ENCODE peak calls at places on chromosomes 16 and 17, in five cellular contexts. One of them, this sample, is unnamed.

GRCh38 chr17:74485012-74485743 is 18.7 kb downstream of the CD300A start:
- DNase-seq in GM12865: no peak
- DNase-seq in HAP-1: no peak
- DNase-seq in cardiac muscle cell: no peak
- DNase-seq in GM12878: no peak
- DNase-seq in this sample: no peak

GRCh38 chr17:42378597-42379594 is 9.3 kb downstream of the STAT3 start:
- DNase-seq in GM12878: peak
- DNase-seq in cardiac muscle cell: no peak
- DNase-seq in HAP-1: no peak
- DNase-seq in GM12865: peak
- DNase-seq in this sample: no peak

GRCh38 chr17:38921756-38922411 is 3.5 kb upstream of the LASP1NB start:
- DNase-seq in GM12878: no peak
- DNase-seq in GM12865: no peak
- DNase-seq in cardiac muscle cell: no peak
- DNase-seq in HAP-1: peak
- DNase-seq in this sample: no peak

GRCh38 chr17:80382446-80382845 is 32.5 kb upstream of the ENDOV start:
- DNase-seq in GM12865: no peak
- DNase-seq in HAP-1: no peak
- DNase-seq in GM12878: no peak
- DNase-seq in cardiac muscle cell: no peak
- DNase-seq in this sample: no peak

GRCh38 chr17:32803544-32803943 is 73.4 kb downstream of the MYO1D start:
- DNase-seq in cardiac muscle cell: no peak
- DNase-seq in GM12865: no peak
- DNase-seq in GM12878: no peak
- DNase-seq in HAP-1: no peak
- DNase-seq in this sample: no peak

GRCh38 chr16:14418795-14419225 is 211.2 kb downstream of the PARN start:
- DNase-seq in HAP-1: no peak
- DNase-seq in GM12878: no peak
- DNase-seq in cardiac muscle cell: no peak
- DNase-seq in GM12865: no peak
- DNase-seq in this sample: no peak

GRCh38 chr16:79991918-79992317 is 391.4 kb upstream of the MAF start:
- DNase-seq in GM12865: no peak
- DNase-seq in GM12878: no peak
- DNase-seq in HAP-1: peak
- DNase-seq in cardiac muscle cell: no peak
- DNase-seq in this sample: no peak

GRCh38 chr16:74480150-74481029 is 59.1 kb upstream of the CLEC18B start:
- DNase-seq in cardiac muscle cell: no peak
- DNase-seq in HAP-1: peak
- DNase-seq in GM12878: no peak
- DNase-seq in GM12865: no peak
- DNase-seq in this sample: no peak

GRCh38 chr17:45640141-45640850 is 143.8 kb upstream of the CRHR1 start:
- DNase-seq in HAP-1: peak
- DNase-seq in GM12865: peak
- DNase-seq in cardiac muscle cell: peak
- DNase-seq in GM12878: peak
- DNase-seq in this sample: peak

GRCh38 chr17:68443974-68444464 is 13.3 kb downstream of the WIPI1 start:
- DNase-seq in HAP-1: no peak
- DNase-seq in GM12878: no peak
- DNase-seq in GM12865: no peak
- DNase-seq in cardiac muscle cell: no peak
- DNase-seq in this sample: no peak

GRCh38 chr17:46822388-46822921 is 4.0 kb upstream of the WNT3 start:
- DNase-seq in GM12878: no peak
- DNase-seq in GM12865: peak
- DNase-seq in cardiac muscle cell: no peak
- DNase-seq in HAP-1: peak
- DNase-seq in this sample: no peak

GRCh38 chr17:28582513-28582912 is 5.8 kb upstream of the ALDOC start:
- DNase-seq in GM12865: no peak
- DNase-seq in HAP-1: no peak
- DNase-seq in GM12878: no peak
- DNase-seq in cardiac muscle cell: no peak
- DNase-seq in this sample: no peak

GRCh38 chr17:19328441-19329061 is 34.0 kb downstream of the B9D1 start:
- DNase-seq in cardiac muscle cell: no peak
- DNase-seq in GM12865: no peak
- DNase-seq in GM12878: no peak
- DNase-seq in HAP-1: no peak
- DNase-seq in this sample: no peak

GRCh38 chr17:81144423-81144781 is 20.9 kb upstream of the PVALEF start:
- DNase-seq in cardiac muscle cell: no peak
- DNase-seq in GM12865: no peak
- DNase-seq in GM12878: no peak
- DNase-seq in HAP-1: no peak
- DNase-seq in this sample: no peak

GRCh38 chr16:76941091-76941490 is 249.9 kb upstream of the MON1B start:
- DNase-seq in GM12878: no peak
- DNase-seq in HAP-1: no peak
- DNase-seq in GM12865: no peak
- DNase-seq in cardiac muscle cell: no peak
- DNase-seq in this sample: no peak

GRCh38 chr16:27727941-27728340 is 178.0 kb downstream of the KATNIP start:
- DNase-seq in cardiac muscle cell: no peak
- DNase-seq in HAP-1: no peak
- DNase-seq in GM12878: no peak
- DNase-seq in GM12865: no peak
- DNase-seq in this sample: no peak

GRCh38 chr17:56773124-56773523 is 60.6 kb downstream of the C17orf67 start:
- DNase-seq in GM12865: no peak
- DNase-seq in cardiac muscle cell: no peak
- DNase-seq in GM12878: no peak
- DNase-seq in HAP-1: no peak
- DNase-seq in this sample: no peak

DNA sequence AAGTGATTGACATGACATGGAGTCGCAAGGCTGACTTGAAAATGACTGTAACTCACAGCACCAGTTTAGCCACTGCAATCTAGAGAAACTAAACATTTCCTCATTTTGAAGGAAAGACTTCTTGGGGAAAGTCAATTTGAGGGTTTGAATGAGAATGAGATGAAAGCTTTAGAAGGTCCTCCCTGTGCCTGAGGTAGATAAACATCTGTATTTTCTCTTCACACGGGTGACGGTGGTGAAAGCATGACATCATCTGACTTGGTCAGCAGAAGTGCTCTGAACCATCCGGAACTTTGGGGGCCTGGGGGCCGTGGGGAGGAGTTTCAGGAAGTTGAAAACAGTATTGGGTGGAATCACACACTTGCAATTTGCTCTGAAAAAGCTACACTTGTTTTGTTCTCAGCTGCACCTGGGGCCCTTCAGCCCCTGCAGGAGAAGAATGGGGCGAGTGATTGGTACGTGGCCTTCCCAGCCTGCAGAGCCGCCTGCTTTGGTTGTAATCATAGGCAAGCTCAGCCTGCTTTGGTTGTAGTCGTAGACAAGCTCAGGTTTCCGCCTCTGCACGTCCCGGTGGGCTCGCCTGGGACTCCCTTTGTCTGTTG is 5.0 kb downstream of the BANP start:
- DNase-seq in HAP-1: no peak
- DNase-seq in cardiac muscle cell: peak
- DNase-seq in GM12865: peak
- DNase-seq in GM12878: peak
- DNase-seq in this sample: peak
- H3K4me3 ChIP-seq in HAP-1: no peak
- H3K4me3 ChIP-seq in cardiac muscle cell: no peak
- H3K4me3 ChIP-seq in GM12865: peak
- H3K4me3 ChIP-seq in GM12878: peak
- H3K4me3 ChIP-seq in this sample: peak

GRCh38 chr16:88940196-88941050 is 36.6 kb downstream of the CBFA2T3 start:
- DNase-seq in GM12878: no peak
- DNase-seq in HAP-1: no peak
- DNase-seq in cardiac muscle cell: peak
- DNase-seq in GM12865: peak
- DNase-seq in this sample: no peak
- H3K4me3 ChIP-seq in GM12878: peak
- H3K4me3 ChIP-seq in HAP-1: no peak
- H3K4me3 ChIP-seq in cardiac muscle cell: peak
- H3K4me3 ChIP-seq in GM12865: peak
- H3K4me3 ChIP-seq in this sample: peak

DNA sequence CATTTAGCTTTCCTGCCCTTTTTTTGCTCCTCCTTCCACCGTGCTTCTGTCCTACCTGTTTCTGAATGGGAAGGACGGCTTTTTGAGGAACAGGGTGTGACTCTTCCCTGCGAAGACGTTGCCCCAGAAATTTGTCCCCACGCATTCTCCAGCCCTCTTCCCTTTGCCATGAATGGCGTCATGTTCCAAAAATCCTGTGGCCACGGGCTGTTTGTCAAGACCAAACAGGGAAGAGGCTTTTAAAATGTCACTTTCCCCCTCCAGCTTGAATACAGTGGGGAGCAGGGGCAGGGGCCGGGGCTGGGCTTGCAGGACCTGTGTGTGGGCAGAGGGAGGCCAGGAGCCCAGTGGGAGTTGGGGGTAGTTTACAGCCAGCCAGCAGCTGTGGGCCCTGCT is 13.9 kb downstream of the MPRIP start:
- DNase-seq in GM12865: no peak
- DNase-seq in HAP-1: no peak
- DNase-seq in cardiac muscle cell: no peak
- DNase-seq in GM12878: no peak
- DNase-seq in this sample: no peak
- H3K4me3 ChIP-seq in GM12865: no peak
- H3K4me3 ChIP-seq in HAP-1: no peak
- H3K4me3 ChIP-seq in cardiac muscle cell: no peak
- H3K4me3 ChIP-seq in GM12878: no peak
- H3K4me3 ChIP-seq in this sample: no peak

DNA sequence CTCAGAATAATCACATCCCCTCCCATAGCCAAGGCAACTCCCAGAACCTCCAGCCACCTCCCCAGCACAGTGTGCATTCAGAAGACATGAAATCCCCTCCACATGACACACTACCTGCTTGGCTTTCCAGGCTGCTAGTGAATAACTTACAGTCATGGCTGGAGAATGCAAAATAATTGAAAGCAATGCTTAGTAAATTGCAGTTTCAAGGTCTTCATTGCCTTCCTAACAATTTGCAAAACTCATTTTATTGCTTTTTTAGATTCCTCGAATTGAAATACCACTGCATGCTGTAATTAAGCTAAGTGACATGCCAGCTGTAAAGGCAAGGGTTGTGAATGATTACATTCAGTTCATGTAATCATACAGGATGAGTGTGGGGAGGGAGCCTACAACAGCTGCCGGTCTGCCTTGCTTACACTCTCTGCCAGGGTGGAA is 29.0 kb upstream of the HOXB13 start:
- DNase-seq in GM12878: no peak
- DNase-seq in HAP-1: no peak
- DNase-seq in GM12865: no peak
- DNase-seq in cardiac muscle cell: no peak
- DNase-seq in this sample: no peak
- H3K4me3 ChIP-seq in GM12878: no peak
- H3K4me3 ChIP-seq in HAP-1: no peak
- H3K4me3 ChIP-seq in GM12865: no peak
- H3K4me3 ChIP-seq in cardiac muscle cell: no peak
- H3K4me3 ChIP-seq in this sample: no peak

This sample was measured in GM12864.